ENCODE peak calls at places on chromosomes 4 and X, in nine cellular contexts. X, N, V, T, S, I, B, G and Z are unnamed samples.

GRCh38 chr4:16111533-16111932 is 27.7 kb upstream of the PROM1 start:
- DNase-seq in X (no peak), N (no peak), V (no peak), T (no peak), S (no peak), I (no peak), B (no peak), G (no peak), Z (no peak)

GRCh38 chr4:16669036-16669435 is 229.4 kb downstream of the LDB2 start:
- DNase-seq in X (peak; percentile 26), N (no peak), V (no peak), T (no peak), S (no peak), I (no peak), B (no peak), G (no peak), Z (no peak)

GRCh38 chr4:169440446-169440845 is 169.7 kb upstream of the SH3RF1 start:
- DNase-seq in X (no peak), N (no peak), V (no peak), T (no peak), S (no peak), I (no peak), B (no peak), G (no peak), Z (no peak)

GRCh38 chr4:86291180-86291579 is 68.7 kb downstream of the MAPK10 start:
- DNase-seq in X (no peak), N (no peak), V (no peak), T (no peak), S (no peak), I (no peak), B (no peak), G (no peak), Z (no peak)

GRCh38 chr4:126207892-126208291 is 893.1 kb downstream of the FAT4 start:
- DNase-seq in X (no peak), N (no peak), V (no peak), T (no peak), S (no peak), I (no peak), B (no peak), G (no peak), Z (no peak)

GRCh38 chr4:54378461-54378860 is 149.4 kb downstream of the PDGFRA start:
- DNase-seq in X (peak; percentile 72), N (no peak), V (no peak), T (no peak), S (no peak), I (no peak), B (no peak), G (no peak), Z (no peak)

GRCh38 chr4:48030470-48030869 is 13.9 kb downstream of the NIPAL1 start:
- DNase-seq in X (no peak), N (no peak), V (no peak), T (no peak), S (no peak), I (no peak), B (no peak), G (no peak), Z (no peak)

GRCh38 chr4:122776916-122777315 is 44.4 kb downstream of the BBS12 start:
- DNase-seq in X (peak; percentile 62), N (no peak), V (no peak), T (no peak), S (no peak), I (no peak), B (no peak), G (no peak), Z (no peak)

GRCh38 chrX:24672701-24673190 is 21.0 kb upstream of the POLA1 start:
- DNase-seq in X (no peak), N (no peak), V (no peak), T (no peak), S (no peak), I (no peak), B (no peak), G (no peak), Z (no peak)

GRCh38 chr4:25817059-25817681 is 45.6 kb downstream of the SEL1L3 start:
- DNase-seq in X (peak; percentile 90), N (no peak), V (no peak), T (peak; percentile 83), S (no peak), I (no peak), B (no peak), G (no peak), Z (no peak)

GRCh38 chr4:158446106-158446505 is 75.6 kb upstream of the RXFP1 start:
- DNase-seq in X (peak; percentile 89), N (no peak), V (no peak), T (no peak), S (no peak), I (no peak), B (no peak), G (no peak), Z (no peak)

GRCh38 chrX:20248592-20249192 is 18.0 kb downstream of the RPS6KA3 start:
- DNase-seq in X (no peak), N (no peak), V (no peak), T (no peak), S (no peak), I (no peak), B (no peak), G (no peak), Z (no peak)

GRCh38 chrX:16573781-16574180 is 76.2 kb upstream of the S100G start:
- DNase-seq in X (peak; percentile 6), N (no peak), V (no peak), T (peak; percentile 41), S (no peak), I (no peak), B (no peak), G (no peak), Z (no peak)

GRCh38 chrX:362937-363620 is 23.6 kb downstream of the PPP2R3B start:
- DNase-seq in X (no peak), N (no peak), V (no peak), T (no peak), S (no peak), I (no peak), B (no peak), G (no peak), Z (no peak)